ENCODE peak calls at places on chromosomes 11 and 22, in six cellular contexts. U is A549, R is epithelial cell of esophagus, A is stomach, Q is RWPE1, M is colonic mucosa. S is an unnamed sample.

GRCh38 chr11:34602245-34602644 is 18.6 kb upstream of the EHF start:
- DNase-seq in U (no peak), R (peak), A (peak), Q (peak), M (peak), S (no peak)

GRCh38 chr22:45208993-45209838 is 31.5 kb downstream of the KIAA0930 start:
- DNase-seq in U (no peak), R (peak), A (no peak), Q (peak), M (no peak), S (no peak)

GRCh38 chr22:20023214-20023613 is 2.3 kb downstream of the TANGO2 start:
- DNase-seq in U (no peak), R (no peak), A (no peak), Q (no peak), M (no peak), S (no peak)

GRCh38 chr22:32620992-32621391 is 146.4 kb downstream of the FBXO7 start:
- DNase-seq in U (no peak), R (no peak), A (no peak), Q (no peak), M (no peak), S (no peak)

GRCh38 chr11:121544956-121545355 is 92.2 kb upstream of the SORL1-AS1 start:
- DNase-seq in U (no peak), R (no peak), A (no peak), Q (no peak), M (no peak), S (no peak)

GRCh38 chr22:29702025-29702930 is 17.5 kb upstream of the CABP7 start:
- DNase-seq in U (peak), R (no peak), A (no peak), Q (no peak), M (peak), S (no peak)

GRCh38 chr11:110774138-110775014 is 62.1 kb upstream of the ARHGAP20 start:
- DNase-seq in U (no peak), R (no peak), A (no peak), Q (no peak), M (no peak), S (no peak)

GRCh38 chr11:73323464-73323863 is 15.4 kb downstream of the ARHGEF17 start:
- DNase-seq in U (no peak), R (no peak), A (peak), Q (no peak), M (peak), S (no peak)

GRCh38 chr11:22656128-22656527 is 10.3 kb upstream of the GAS2 start:
- DNase-seq in U (no peak), R (peak), A (no peak), Q (no peak), M (no peak), S (no peak)

GRCh38 chr22:29524440-29525191 is 28.9 kb downstream of the THOC5 start:
- DNase-seq in U (peak), R (peak), A (peak), Q (peak), M (peak), S (no peak)

GRCh38 chr22:45235101-45235777 is 5.5 kb downstream of the KIAA0930 start:
- DNase-seq in U (no peak), R (no peak), A (peak), Q (no peak), M (no peak), S (no peak)

GRCh38 chr11:24234822-24235508 is 261.9 kb upstream of the LUZP2 start:
- DNase-seq in U (no peak), R (peak), A (peak), Q (peak), M (peak), S (no peak)

DNA sequence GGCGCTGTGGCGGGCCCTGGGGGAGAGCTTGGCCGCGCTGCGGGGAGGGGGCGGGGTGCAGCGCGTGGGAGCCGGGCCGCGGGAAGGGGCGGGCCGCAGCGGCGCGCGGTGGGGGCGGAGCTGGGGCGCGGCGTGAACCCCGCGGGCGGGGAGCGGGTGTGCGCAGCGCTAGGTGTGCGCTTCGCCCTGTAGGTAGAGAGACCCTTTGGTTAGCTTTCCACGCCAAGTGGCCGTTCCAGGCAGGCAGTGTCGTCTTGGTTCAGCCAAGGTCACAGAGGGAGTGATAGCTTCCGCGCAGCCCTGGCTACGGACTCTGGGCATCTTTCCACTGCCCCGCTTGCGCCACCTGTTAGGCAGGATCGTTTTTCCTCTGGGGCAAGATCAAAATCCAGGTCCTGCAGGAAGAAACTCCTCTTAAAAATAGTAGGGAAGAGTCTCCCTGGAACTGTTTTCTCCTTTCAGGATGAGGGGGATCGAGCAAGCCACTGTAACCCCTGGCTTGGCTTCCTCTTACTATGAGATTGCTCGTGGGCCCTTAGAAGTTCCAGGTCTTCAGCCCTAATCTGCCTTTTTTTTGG is 434 bp downstream of the BANF1 start:
- DNase-seq in U (peak), R (peak), A (peak), Q (peak), M (peak), S (no peak)
- TF ChIP-seq CTCF in U (peak), R (peak), A (no peak), Q (no peak), M (no peak), S (no peak)

DNA sequence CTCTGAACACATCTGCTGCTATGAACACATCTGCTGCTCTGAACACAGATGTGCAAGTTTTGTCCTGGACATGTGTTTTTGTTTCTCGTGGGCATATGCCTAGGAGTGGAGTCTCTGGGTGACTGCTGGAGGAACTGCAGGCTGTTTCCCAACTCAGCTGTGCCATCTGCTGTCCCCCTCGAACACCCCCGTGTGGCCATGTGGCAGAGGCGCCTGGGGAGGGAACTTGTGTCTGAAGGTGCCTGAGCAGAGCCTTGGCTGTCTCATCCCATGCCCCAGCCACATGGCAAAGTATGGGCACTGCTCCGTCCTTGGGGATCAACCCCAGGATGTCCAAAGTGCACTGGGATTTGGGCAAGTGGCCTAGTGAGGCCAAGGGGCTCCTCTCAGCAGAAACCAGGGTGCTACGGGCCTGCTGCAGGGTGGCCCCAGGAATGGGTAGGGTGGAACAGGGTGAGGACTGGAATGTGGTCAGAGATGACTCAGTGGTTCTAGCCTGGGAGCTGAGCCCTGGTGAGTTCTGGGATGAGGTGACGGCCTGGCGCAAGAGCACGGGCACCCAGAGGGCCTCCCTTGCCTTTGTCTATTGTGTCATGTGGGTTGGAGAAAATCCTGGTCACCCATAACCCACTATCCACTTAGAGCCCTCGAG is 14.7 kb downstream of the GATD1 start:
- DNase-seq in U (peak), R (peak), A (peak), Q (peak), M (peak), S (peak)
- TF ChIP-seq CTCF in U (peak), R (peak), A (no peak), Q (peak), M (no peak), S (peak)

GRCh38 chr11:59201376-59201775 is 11.4 kb downstream of the MPEG1 start:
- DNase-seq in U (no peak), R (peak), A (no peak), Q (peak), M (no peak), S (no peak)
- TF ChIP-seq CTCF in U (peak), R (peak), A (no peak), Q (peak), M (no peak), S (no peak)

GRCh38 chr11:75426720-75427086 is 6.3 kb downstream of the KLHL35 start:
- DNase-seq in U (no peak), R (no peak), A (no peak), Q (no peak), M (no peak), S (no peak)
- TF ChIP-seq CTCF in U (no peak), R (no peak), A (no peak), Q (no peak), M (no peak), S (no peak)

GRCh38 chr11:62922653-62923371 is 1.6 kb upstream of the CHRM1 start:
- DNase-seq in U (peak), R (no peak), A (no peak), Q (no peak), M (no peak), S (no peak)
- TF ChIP-seq CTCF in U (peak), R (peak), A (no peak), Q (no peak), M (no peak), S (peak)

GRCh38 chr11:128039140-128040021 is 548.0 kb downstream of the ETS1 start:
- DNase-seq in U (no peak), R (peak), A (peak), Q (peak), M (peak), S (peak)
- TF ChIP-seq CTCF in U (no peak), R (no peak), A (no peak), Q (no peak), M (no peak), S (peak)

GRCh38 chr11:95330332-95330731 is 99.3 kb upstream of the SESN3 start:
- DNase-seq in U (no peak), R (no peak), A (no peak), Q (no peak), M (no peak), S (no peak)
- TF ChIP-seq CTCF in U (no peak), R (no peak), A (no peak), Q (no peak), M (no peak), S (no peak)